ENCODE peak calls at places on chromosomes 4 and X, in nine cellular contexts. T is mammary epithelial cell; R is CD8-positive, alpha-beta T cell; B is A549; C is B cell; E is CD4-positive, alpha-beta T cell; Y is fibroblast of lung; H is tibial artery; J is thyroid gland. O is an unnamed sample.

GRCh38 chrX:102077426-102077825 is 48.1 kb upstream of the TCEAL2 start:
- DNase-seq in T (no peak), R (no peak), B (no peak), C (no peak), E (no peak), Y (no peak), H (no peak), J (no peak), O (no peak)

GRCh38 chr4:72567821-72568620 is 1.0 kb downstream of the ADAMTS3 start:
- DNase-seq in T (peak), R (no peak), B (peak), C (no peak), E (no peak), Y (peak), H (peak), J (peak), O (peak)

GRCh38 chr4:60962286-60962685 is 237.8 kb upstream of the ADGRL3 start:
- DNase-seq in T (no peak), R (no peak), B (no peak), C (no peak), E (no peak), Y (peak), H (no peak), J (no peak), O (no peak)

GRCh38 chr4:102535398-102536082 is 34.4 kb downstream of the NFKB1 start:
- DNase-seq in T (peak), R (no peak), B (no peak), C (no peak), E (no peak), Y (peak), H (no peak), J (no peak), O (no peak)

GRCh38 chr4:2886622-2887021 is 43.0 kb downstream of the ADD1 start:
- DNase-seq in T (no peak), R (no peak), B (no peak), C (no peak), E (no peak), Y (no peak), H (no peak), J (no peak), O (no peak)

GRCh38 chr4:91916219-91916618 is 387.5 kb upstream of the GRID2 start:
- DNase-seq in T (no peak), R (no peak), B (no peak), C (no peak), E (no peak), Y (no peak), H (no peak), J (no peak), O (no peak)

GRCh38 chr4:73222466-73223257 is 35.9 kb downstream of the ANKRD17 start:
- DNase-seq in T (peak), R (peak), B (peak), C (peak), E (peak), Y (peak), H (no peak), J (peak), O (peak)

GRCh38 chr4:1409079-1409805 is 3.0 kb upstream of the NKX1-1 start:
- DNase-seq in T (no peak), R (no peak), B (no peak), C (peak), E (no peak), Y (no peak), H (peak), J (no peak), O (no peak)

GRCh38 chr4:83828601-83829000 is 292.7 kb downstream of the GPAT3 start:
- DNase-seq in T (no peak), R (no peak), B (no peak), C (no peak), E (no peak), Y (no peak), H (no peak), J (no peak), O (no peak)

GRCh38 chrX:53599781-53600396 is 86.6 kb downstream of the HUWE1 start:
- DNase-seq in T (peak), R (no peak), B (no peak), C (no peak), E (no peak), Y (no peak), H (no peak), J (no peak), O (no peak)

GRCh38 chr4:95980877-95981360 is 141.0 kb downstream of the PDHA2 start:
- DNase-seq in T (no peak), R (no peak), B (no peak), C (no peak), E (no peak), Y (no peak), H (no peak), J (no peak), O (no peak)

GRCh38 chrX:8755116-8755515 is 23.2 kb upstream of the ANOS1 start:
- DNase-seq in T (no peak), R (no peak), B (peak), C (no peak), E (no peak), Y (no peak), H (no peak), J (no peak), O (no peak)

GRCh38 chr4:99028187-99028586 is 32.7 kb downstream of the METAP1 start:
- DNase-seq in T (peak), R (no peak), B (no peak), C (no peak), E (no peak), Y (no peak), H (no peak), J (no peak), O (no peak)

GRCh38 chr4:15438939-15439524 is 11.2 kb downstream of the C1QTNF7 start:
- DNase-seq in T (no peak), R (no peak), B (no peak), C (no peak), E (no peak), Y (peak), H (no peak), J (no peak), O (no peak)

GRCh38 chr4:6926681-6927478 is 17.3 kb downstream of the TBC1D14 start:
- DNase-seq in T (no peak), R (peak), B (no peak), C (no peak), E (peak), Y (peak), H (no peak), J (no peak), O (no peak)

DNA sequence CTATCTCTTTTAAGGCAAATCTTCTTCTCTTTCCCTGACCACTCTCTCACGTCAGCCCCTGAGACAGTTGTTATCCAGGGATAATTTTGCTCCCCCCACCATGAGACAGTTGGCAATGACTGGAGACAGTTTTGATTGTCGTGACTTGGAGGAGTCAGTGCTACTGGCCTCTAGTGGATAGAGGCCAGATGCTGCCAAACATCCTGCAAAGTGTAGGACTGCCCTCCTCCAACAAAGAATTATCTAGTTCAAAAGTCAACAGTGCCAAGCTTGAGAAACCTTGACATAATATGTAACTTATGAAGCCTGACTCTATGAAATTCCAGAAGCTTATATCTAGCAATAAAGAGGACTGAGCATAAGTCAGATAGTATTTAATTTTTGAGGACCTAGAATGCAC is 502.1 kb upstream of the IGFBP7 start:
- DNase-seq in T (no peak), R (no peak), B (peak), C (no peak), E (no peak), Y (no peak), H (no peak), J (no peak), O (no peak)
- TF ChIP-seq CTCF in T (peak), R (no peak), B (peak), C (no peak), E (no peak), Y (no peak), H (no peak), J (no peak), O (no peak)

DNA sequence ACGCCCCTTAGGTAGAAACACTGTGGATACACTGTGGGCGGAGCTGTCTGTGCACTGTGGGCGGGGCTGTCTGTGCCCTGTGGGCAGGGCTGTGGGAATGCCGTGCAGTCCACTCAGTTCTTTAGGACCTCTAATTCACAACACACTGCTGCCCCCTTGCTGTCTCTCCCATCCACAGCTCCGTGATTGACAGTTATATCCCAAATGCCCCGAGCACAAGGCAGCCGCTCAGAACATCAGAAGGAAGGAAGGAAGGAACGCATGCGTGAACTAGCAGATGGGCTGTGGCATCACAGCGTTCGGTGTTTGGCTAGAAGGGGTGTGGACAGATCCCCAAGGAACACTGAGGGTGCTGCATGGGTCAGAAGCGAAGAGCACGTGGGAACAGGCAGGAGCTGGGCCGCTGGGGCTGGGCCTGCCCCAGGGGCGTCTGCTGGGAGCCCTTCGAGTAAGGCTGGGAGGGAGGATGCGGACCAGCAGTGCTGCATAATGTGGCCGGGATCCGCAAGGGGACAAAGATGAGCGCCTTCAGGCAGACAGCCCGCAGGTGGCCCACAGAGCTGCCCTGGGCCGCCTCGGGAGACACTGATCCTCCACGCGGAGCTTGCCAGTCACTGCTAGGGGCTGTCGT is 29.8 kb downstream of the ACOX3 start:
- DNase-seq in T (peak), R (no peak), B (peak), C (no peak), E (no peak), Y (peak), H (peak), J (no peak), O (peak)
- TF ChIP-seq CTCF in T (peak), R (no peak), B (peak), C (no peak), E (no peak), Y (peak), H (no peak), J (no peak), O (peak)

DNA sequence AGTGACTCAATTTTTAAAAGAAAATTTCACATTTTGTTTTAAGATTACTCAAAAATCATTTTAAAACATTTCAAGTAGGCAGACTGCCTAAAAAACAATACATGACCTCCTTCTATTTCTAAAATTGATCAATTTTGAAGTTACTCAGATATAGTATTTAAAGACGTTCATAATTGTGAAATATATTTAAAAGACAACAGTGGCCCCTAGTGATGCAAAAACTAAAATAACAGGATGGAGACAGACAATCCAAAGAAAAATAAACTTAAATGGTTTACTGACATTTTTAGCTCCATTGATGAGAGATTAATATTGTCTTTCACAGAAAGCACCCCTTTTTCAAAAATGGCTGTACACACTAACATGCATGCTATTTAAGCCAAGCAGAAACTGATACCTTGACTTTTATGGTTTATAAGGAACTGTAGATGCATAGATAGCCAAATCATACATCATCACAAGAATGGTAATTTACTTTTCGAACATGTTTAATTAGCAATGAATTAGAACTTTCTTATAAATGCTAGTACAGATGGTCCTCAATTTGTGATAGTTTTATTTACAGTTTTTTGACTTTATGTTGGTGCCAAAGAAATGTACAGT is 69.8 kb upstream of the FAT4 start:
- DNase-seq in T (peak), R (no peak), B (no peak), C (no peak), E (no peak), Y (peak), H (no peak), J (no peak), O (no peak)
- TF ChIP-seq CTCF in T (peak), R (no peak), B (peak), C (no peak), E (no peak), Y (peak), H (peak), J (peak), O (peak)

DNA sequence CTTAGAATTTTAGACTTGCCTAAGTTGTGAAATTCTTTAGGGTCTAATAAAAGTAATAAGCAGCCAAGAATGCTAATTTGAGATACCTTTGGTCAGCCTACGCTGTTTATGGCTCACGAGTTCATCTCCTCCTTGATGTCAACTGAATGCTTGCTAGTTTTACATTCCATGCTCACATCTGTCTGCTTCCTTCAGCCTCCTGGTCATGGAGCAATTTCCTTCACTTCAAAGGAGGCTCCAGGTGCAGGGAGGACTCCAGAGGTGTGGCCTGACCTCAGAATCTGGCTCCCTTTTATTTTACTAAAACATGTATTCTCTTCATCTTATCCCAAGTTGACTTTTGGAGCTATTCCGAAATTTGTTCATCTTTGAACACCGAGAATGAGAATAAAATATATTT is 23.3 kb upstream of the LNX1 start:
- DNase-seq in T (no peak), R (no peak), B (peak), C (no peak), E (no peak), Y (no peak), H (no peak), J (no peak), O (no peak)
- TF ChIP-seq CTCF in T (peak), R (no peak), B (no peak), C (no peak), E (no peak), Y (no peak), H (no peak), J (no peak), O (peak)